ENCODE peak calls at places on chromosomes 13 and 19, in five cellular contexts. X is AG04450; H is effector memory CD4-positive, alpha-beta T cell; U is right lobe of liver; B is AG04449. V is an unnamed sample.

GRCh38 chr13:102838273-102838672 is 7.6 kb upstream of the ERCC5 start:
- DNase-seq in H (no peak), X (no peak), B (no peak), U (no peak), V (no peak)

GRCh38 chr19:7998081-7998480 is 7.4 kb downstream of the ELAVL1 start:
- DNase-seq in U (no peak), B (no peak), X (no peak), H (no peak), V (no peak)

GRCh38 chr13:100528353-100528752 is 60.2 kb downstream of the GGACT start:
- DNase-seq in U (no peak), B (no peak), H (no peak), X (no peak), V (no peak)

GRCh38 chr13:26616126-26616525 is 58.6 kb downstream of the WASF3 start:
- DNase-seq in X (no peak), B (peak; percentile 29), H (no peak), U (no peak), V (no peak)

GRCh38 chr13:35714096-35714495 is 237.6 kb upstream of the MAB21L1 start:
- DNase-seq in U (no peak), B (no peak), H (no peak), X (no peak), V (no peak)

GRCh38 chr13:30423891-30424290 is 1.6 kb downstream of the UBE2L5 start:
- DNase-seq in B (no peak), U (no peak), H (no peak), X (no peak), V (no peak)

GRCh38 chr19:10812902-10813404 is 23.1 kb downstream of the TMED1 start:
- DNase-seq in B (peak; percentile 81), X (peak; percentile 87), U (no peak), H (no peak), V (no peak)

GRCh38 chr19:32168606-32169005 is 176.8 kb upstream of the ZNF507 start:
- DNase-seq in B (no peak), U (no peak), H (no peak), X (no peak), V (no peak)

GRCh38 chr19:33022472-33023116 is 42.1 kb downstream of the RHPN2 start:
- DNase-seq in U (no peak), B (no peak), H (no peak), X (no peak), V (no peak)

GRCh38 chr19:55809381-55810058 is 22.3 kb downstream of the NLRP11 start:
- DNase-seq in U (peak; percentile 68), H (peak; percentile 1), X (no peak), B (no peak), V (peak; percentile 26)

GRCh38 chr13:84607614-84608013 is 725.3 kb upstream of the SLITRK1 start:
- DNase-seq in H (no peak), U (no peak), X (peak; percentile 50), B (peak; percentile 51), V (no peak)

GRCh38 chr13:114076329-114076761 is 56.1 kb downstream of the RASA3 start:
- DNase-seq in X (no peak), B (no peak), U (no peak), H (no peak), V (no peak)

GRCh38 chr19:57436392-57436791 is 1.3 kb downstream of the ZNF749 start:
- DNase-seq in X (no peak), B (no peak), H (no peak), U (no peak), V (no peak)
- H3K4me3 ChIP-seq in X (peak overlapping the region; percentile 87), B (peak overlapping the region; percentile 90), H (peak overlapping the region; percentile 79), U (peak overlapping the region; percentile 91), V (peak overlapping the region; percentile 85)

DNA sequence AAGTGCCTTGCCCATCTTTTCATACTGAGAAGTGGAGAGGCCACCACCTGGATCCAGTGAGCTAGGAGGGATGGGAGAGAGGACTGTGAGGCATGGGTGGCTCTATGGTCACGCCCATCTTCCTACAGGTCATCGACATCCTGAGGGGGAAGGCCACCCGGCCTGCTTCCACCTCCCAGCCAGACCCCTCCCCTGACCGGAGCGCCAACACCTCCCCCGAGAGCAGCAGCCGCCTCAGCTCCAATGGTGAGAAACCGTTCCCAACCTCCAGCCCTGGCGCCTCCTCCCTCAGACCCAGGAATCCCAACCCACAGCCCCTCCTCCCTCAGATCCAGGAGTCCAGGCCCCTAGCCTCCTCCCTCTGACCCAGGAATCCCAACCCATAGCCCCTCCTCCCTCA is 10.1 kb downstream of the BCL3 start:
- DNase-seq in X (no peak), H (no peak), B (no peak), U (peak; percentile 63), V (no peak)
- H3K4me3 ChIP-seq in X (peak overlapping the region; percentile 58), H (no peak overlapping the region), B (peak overlapping the region; percentile 59), U (no peak overlapping the region), V (no peak overlapping the region)

DNA sequence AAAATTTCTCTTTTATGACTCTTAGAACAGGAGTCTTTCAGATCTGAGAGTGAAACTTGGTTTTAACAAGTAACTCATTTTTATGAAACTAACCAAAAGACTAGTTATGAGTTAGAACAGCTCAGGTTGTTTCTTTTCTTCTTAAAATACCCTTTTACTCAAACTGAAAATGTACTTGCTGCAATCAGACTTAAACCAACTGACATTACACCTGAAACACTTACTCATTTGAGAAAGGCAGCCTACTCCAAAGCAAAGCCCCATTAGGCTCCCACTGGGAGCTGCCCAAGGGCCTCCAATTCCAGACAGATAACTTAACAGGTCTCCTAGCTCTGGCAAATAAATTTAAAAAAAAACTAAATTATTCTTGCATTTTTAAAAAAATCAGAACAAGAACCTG is 3.6 kb downstream of the FOXO1 start:
- DNase-seq in X (no peak), U (no peak), B (no peak), H (no peak), V (peak; percentile 72)
- H3K4me3 ChIP-seq in X (no peak overlapping the region), U (peak overlapping the region; percentile 92), B (no peak overlapping the region), H (peak overlapping the region; percentile 96), V (peak overlapping the region; percentile 80)

GRCh38 chr13:33016414-33017409 is at the start of gene KL:
- DNase-seq in X (no peak), H (no peak), B (no peak), U (peak; percentile 42), V (peak; percentile 64)

GRCh38 chr13:33017410-33017929 is 1.2 kb downstream of the KL start:
- DNase-seq in B (no peak), X (no peak), U (peak; percentile 49), H (no peak), V (peak; percentile 52)

GRCh38 chr13:33015275-33015674 is 948 bp upstream of the KL start:
- DNase-seq in H (no peak), X (no peak), B (no peak), U (no peak), V (no peak)

GRCh38 chr13:33014291-33014690 is 1.9 kb upstream of the KL start:
- DNase-seq in H (no peak), B (no peak), U (no peak), X (no peak), V (no peak)

GRCh38 chr13:33015791-33016323 is 366 bp upstream of the KL start:
- DNase-seq in U (peak; percentile 27), B (no peak), H (no peak), X (no peak), V (peak; percentile 37)
- H3K4me3 ChIP-seq in U (peak overlapping the region; percentile 45), B (no peak overlapping the region), H (no peak overlapping the region), X (no peak overlapping the region), V (peak overlapping the region; percentile 36)

DNA sequence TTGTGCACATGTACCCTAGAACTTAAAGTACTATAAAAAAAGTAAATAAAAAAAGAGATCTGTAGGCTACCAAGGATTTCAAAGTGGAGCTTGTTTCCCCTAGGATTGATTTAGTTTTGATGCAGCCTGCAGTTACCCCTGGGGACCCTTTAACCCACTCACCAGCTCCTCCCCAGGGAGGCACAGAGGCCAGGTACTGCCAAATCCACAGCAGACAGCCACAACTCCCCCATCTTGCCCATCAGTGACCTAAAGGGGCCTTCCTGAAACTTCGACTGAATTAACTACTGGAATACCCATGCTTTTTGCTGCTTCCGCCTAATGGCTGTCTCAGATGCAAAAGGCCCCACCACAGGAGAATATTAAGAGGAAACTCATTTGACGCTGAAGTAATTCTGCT is 95.1 kb downstream of the FOXO1 start:
- DNase-seq in B (no peak), U (no peak), H (no peak), X (no peak), V (no peak)
- H3K4me3 ChIP-seq in B (no peak overlapping the region), U (no peak overlapping the region), H (no peak overlapping the region), X (no peak overlapping the region), V (no peak overlapping the region)

GRCh38 chr19:5999693-6000092 is 21.8 kb upstream of the RANBP3 start:
- DNase-seq in U (no peak), B (no peak), H (no peak), X (no peak), V (no peak)
- H3K4me3 ChIP-seq in U (no peak overlapping the region), B (no peak overlapping the region), H (no peak overlapping the region), X (no peak overlapping the region), V (no peak overlapping the region)

GRCh38 chr19:15934332-15935078 is at the start of gene CYP4F11:
- DNase-seq in H (no peak), U (peak; percentile 94), X (no peak), B (no peak), V (no peak)
- H3K4me3 ChIP-seq in H (no peak within 1 kb of the TSS), U (peak within 1 kb of the TSS; percentile 83), X (no peak within 1 kb of the TSS), B (no peak within 1 kb of the TSS), V (no peak within 1 kb of the TSS)

DNA sequence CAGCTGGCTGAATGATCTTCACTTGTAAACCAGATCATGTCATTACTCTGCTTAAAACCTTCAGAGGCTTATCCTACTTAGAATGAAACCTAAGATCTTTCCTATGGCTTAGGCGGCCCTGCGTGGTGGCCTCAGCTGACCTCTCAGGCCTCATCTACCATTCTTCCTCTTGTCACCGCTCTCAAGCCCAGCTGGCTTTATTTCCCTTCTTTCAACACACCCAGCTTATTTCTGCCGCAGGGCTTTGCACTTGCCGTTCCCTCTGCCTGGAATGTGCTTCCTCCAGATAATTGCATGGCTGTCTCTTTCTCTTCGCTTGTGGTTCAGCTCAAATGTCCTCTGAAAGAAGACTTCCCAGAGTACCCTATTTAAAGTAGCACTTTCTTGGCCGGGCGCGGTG is 3.6 kb upstream of the ASF1B start:
- DNase-seq in X (no peak), U (no peak), H (no peak), B (no peak), V (no peak)
- H3K4me3 ChIP-seq in X (no peak overlapping the region), U (no peak overlapping the region), H (no peak overlapping the region), B (no peak overlapping the region), V (no peak overlapping the region)

DNA sequence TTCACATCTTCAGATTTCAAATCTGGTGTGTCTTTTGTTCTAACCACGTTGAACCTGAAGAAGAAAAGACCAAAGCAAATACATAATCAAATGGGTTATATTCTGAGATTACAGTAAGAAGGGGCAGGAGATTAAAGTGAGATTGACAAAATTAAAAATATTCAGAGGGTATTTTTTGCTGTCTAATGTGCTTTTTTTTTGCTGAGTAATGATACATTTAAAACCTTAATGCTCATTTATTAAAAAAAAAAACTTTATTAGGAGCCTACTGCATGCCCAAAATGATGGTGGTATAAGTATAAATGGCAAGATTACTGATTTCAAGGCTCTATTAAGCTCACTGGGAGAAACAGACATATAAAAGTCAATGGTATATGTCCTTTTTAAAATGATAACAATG is 459.4 kb downstream of the FGF9 start:
- DNase-seq in B (no peak), X (no peak), U (no peak), H (no peak), V (no peak)
- H3K4me3 ChIP-seq in B (no peak overlapping the region), X (no peak overlapping the region), U (no peak overlapping the region), H (no peak overlapping the region), V (no peak overlapping the region)